ENCODE peak calls at places on chromosomes 13 and 19, in four cellular contexts. W, X, C and A are unnamed samples.

GRCh38 chr13:111033172-111034133 is 81.7 kb upstream of the ARHGEF7 start:
- DNase-seq in W (no peak), X (no peak), C (no peak), A (no peak)

GRCh38 chr13:34671136-34671535 is 270.9 kb upstream of the NBEA start:
- DNase-seq in W (no peak), X (no peak), C (no peak), A (no peak)

GRCh38 chr13:79171131-79172061 is 234.7 kb downstream of the RBM26 start:
- DNase-seq in W (no peak), X (no peak), C (no peak), A (no peak)

GRCh38 chr19:20565321-20566018 is at the start of gene ZNF737:
- DNase-seq in W (peak), X (peak), C (peak), A (peak)

GRCh38 chr19:40256511-40256910 is 28.6 kb downstream of the AKT2 start:
- DNase-seq in W (no peak), X (no peak), C (no peak), A (no peak)

GRCh38 chr19:41511628-41512027 is 64.3 kb upstream of the CEACAM21 start:
- DNase-seq in W (no peak), X (no peak), C (no peak), A (no peak)

GRCh38 chr13:100148422-100148821 is 59.5 kb downstream of the PCCA start:
- DNase-seq in W (no peak), X (no peak), C (no peak), A (no peak)

GRCh38 chr19:44777715-44778347 is at the start of gene CBLC:
- DNase-seq in W (peak), X (peak), C (no peak), A (peak)

GRCh38 chr13:80022146-80022545 is 318.8 kb downstream of the SPRY2 start:
- DNase-seq in W (no peak), X (no peak), C (no peak), A (no peak)

GRCh38 chr13:111907341-111907880 is 159.5 kb upstream of the SOX1 start:
- DNase-seq in W (no peak), X (no peak), C (no peak), A (no peak)

GRCh38 chr19:18397242-18398202 is at the start of gene LRRC25:
- DNase-seq in W (no peak), X (no peak), C (no peak), A (no peak)

GRCh38 chr19:48196321-48196761 is 25.9 kb downstream of the ZSWIM9 start:
- DNase-seq in W (no peak), X (no peak), C (no peak), A (no peak)

GRCh38 chr19:33470686-33471085 is 50.9 kb downstream of the PEPD start:
- DNase-seq in W (no peak), X (no peak), C (no peak), A (no peak)

GRCh38 chr19:51479531-51480331 is 1.4 kb downstream of the CEACAM18 start:
- DNase-seq in W (no peak), X (no peak), C (no peak), A (no peak)

GRCh38 chr13:28958018-28958417 is 137.9 kb downstream of the MTUS2 start:
- DNase-seq in W (no peak), X (no peak), C (no peak), A (no peak)

GRCh38 chr13:57829496-57829895 is 198.0 kb downstream of the PCDH17 start:
- DNase-seq in W (no peak), X (no peak), C (no peak), A (no peak)

GRCh38 chr19:17687857-17688784 is at the start of gene UNC13A:
- DNase-seq in W (peak), X (peak), C (peak), A (peak)

GRCh38 chr13:78657699-78658629 is 991 bp downstream of the OBI1 start:
- DNase-seq in W (no peak), X (no peak), C (no peak), A (no peak)

GRCh38 chr13:82615043-82615442 is 1267.2 kb downstream of the SLITRK1 start:
- DNase-seq in W (no peak), X (no peak), C (no peak), A (no peak)

GRCh38 chr19:50392759-50393158 is 8.6 kb downstream of the POLD1 start:
- DNase-seq in W (no peak), X (no peak), C (no peak), A (no peak)

GRCh38 chr13:98731925-98732324 is 20.5 kb downstream of the SLC15A1 start:
- DNase-seq in W (no peak), X (no peak), C (no peak), A (no peak)

GRCh38 chr19:55689366-55690108 is 14.5 kb downstream of the EPN1 start:
- DNase-seq in W (no peak), X (no peak), C (no peak), A (no peak)

GRCh38 chr13:24651718-24652345 is 28.4 kb upstream of the ATP12A start:
- DNase-seq in W (no peak), X (no peak), C (no peak), A (peak)

GRCh38 chr19:16259385-16260159 is 61.9 kb downstream of the AP1M1 start:
- DNase-seq in W (no peak), X (no peak), C (no peak), A (no peak)

GRCh38 chr13:31441804-31442487 is 242.2 kb downstream of the B3GLCT start:
- DNase-seq in W (no peak), X (no peak), C (no peak), A (no peak)

GRCh38 chr13:61728468-61728867 is 312.8 kb upstream of the PCDH20 start:
- DNase-seq in W (no peak), X (no peak), C (no peak), A (no peak)

GRCh38 chr13:54492995-54493394 is 1464.4 kb downstream of the OLFM4 start:
- DNase-seq in W (no peak), X (no peak), C (no peak), A (no peak)

GRCh38 chr19:44841255-44841654 is 4.8 kb upstream of the NECTIN2 start:
- DNase-seq in W (no peak), X (no peak), C (no peak), A (no peak)

GRCh38 chr19:7434391-7434790 is 54.4 kb downstream of the PEX11G start:
- DNase-seq in W (no peak), X (no peak), C (no peak), A (no peak)

GRCh38 chr19:11651062-11651461 is 53.8 kb downstream of the ZNF627 start:
- DNase-seq in W (no peak), X (no peak), C (no peak), A (no peak)

GRCh38 chr13:114023716-114024602 is 50.1 kb upstream of the C13orf46 start:
- DNase-seq in W (no peak), X (no peak), C (no peak), A (no peak)
- TF ChIP-seq CTCF in W (no peak), X (no peak), C (no peak), A (no peak)

GRCh38 chr19:10474962-10475451 is 28.1 kb downstream of the KEAP1 start:
- DNase-seq in W (no peak), X (no peak), C (no peak), A (no peak)

GRCh38 chr19:10473192-10473591 is 30.0 kb downstream of the KEAP1 start:
- DNase-seq in W (peak), X (no peak), C (no peak), A (no peak)

GRCh38 chr19:10478476-10478875 is 24.7 kb downstream of the KEAP1 start:
- DNase-seq in W (no peak), X (no peak), C (no peak), A (no peak)

DNA sequence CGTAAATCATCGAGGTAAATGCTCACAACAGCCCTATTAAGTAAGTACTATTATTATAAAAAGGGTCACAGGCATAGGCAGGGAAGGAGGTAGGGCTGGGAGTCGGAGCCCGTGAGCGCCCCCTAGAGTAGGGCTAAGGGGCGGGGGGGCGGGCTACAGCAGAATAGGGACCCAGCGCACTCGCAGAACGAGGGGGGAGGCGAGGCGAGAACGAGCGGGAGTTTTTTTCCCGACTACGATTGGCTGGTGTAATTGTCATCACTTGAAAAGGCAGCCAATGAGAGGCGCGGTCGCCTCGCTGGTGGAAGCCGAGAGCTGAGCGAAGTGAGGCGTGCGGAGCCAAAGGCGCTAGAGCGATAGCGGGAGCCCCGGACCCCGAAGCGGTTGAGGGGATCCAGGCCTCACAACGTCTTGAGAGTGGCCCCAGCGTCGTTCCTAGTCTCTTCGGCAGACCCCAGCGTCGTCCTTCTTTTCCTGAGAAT is 24.2 kb downstream of the KEAP1 start:
- DNase-seq in W (peak), X (peak), C (peak), A (peak)
- TF ChIP-seq CTCF in W (peak), X (peak), C (peak), A (peak)

GRCh38 chr13:41345921-41346589 is 35.0 kb downstream of the NAA16 start:
- DNase-seq in W (no peak), X (no peak), C (no peak), A (no peak)
- TF ChIP-seq CTCF in W (no peak), X (no peak), C (no peak), A (no peak)

DNA sequence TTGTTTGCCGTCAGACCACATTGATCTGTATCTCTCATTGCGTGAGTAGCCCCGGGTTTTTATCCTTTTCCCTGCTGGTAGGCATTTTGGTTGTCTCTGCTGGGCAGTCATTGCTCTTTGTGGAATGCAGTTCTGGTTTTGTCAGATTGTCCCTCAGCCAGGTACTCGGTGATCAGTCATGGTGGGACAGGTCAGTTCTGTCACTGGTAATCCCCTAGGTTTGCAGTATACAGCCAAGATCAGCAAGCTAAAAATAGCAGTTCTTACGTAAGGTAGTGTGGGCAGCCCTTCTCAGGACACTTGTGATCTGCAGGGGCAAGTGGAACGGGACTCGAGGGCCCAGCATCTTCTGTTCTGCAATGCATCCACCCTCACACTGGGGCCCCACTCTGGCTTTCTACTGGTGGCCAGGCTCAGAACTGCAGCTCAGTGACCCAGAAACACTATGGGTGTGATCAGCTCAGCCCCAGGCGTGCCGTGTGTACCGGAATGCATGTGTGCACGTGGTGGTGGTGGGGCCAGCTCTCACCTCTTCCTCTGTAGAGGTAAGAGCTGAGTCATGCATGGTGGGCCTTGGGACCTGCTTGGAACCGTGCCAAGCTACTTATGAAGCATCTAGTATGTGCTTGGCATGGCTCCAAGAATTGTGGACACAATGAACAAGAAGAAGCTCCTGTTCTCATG is 6.3 kb downstream of the PLEKHF1 start:
- DNase-seq in W (peak), X (peak), C (no peak), A (peak)
- TF ChIP-seq CTCF in W (no peak), X (no peak), C (peak), A (peak)